ENCODE peak calls at places on chromosomes 1 and 21, in six cellular contexts. One of them, this sample, is unnamed.

GRCh38 chr1:196071452-196071851 is 536.8 kb downstream of the KCNT2 start:
- DNase-seq in Karpas-422: no peak
- DNase-seq in GM23248: no peak
- DNase-seq in OCI-LY7: no peak
- DNase-seq in A549: no peak
- DNase-seq in H9: no peak
- DNase-seq in this sample: no peak

GRCh38 chr1:94384485-94385353 is 33.5 kb upstream of the ABCD3 start:
- DNase-seq in Karpas-422: no peak
- DNase-seq in GM23248: no peak
- DNase-seq in OCI-LY7: peak
- DNase-seq in A549: peak
- DNase-seq in H9: no peak
- DNase-seq in this sample: no peak

GRCh38 chr1:35763211-35763610 is 6.6 kb downstream of the CLSPN start:
- DNase-seq in Karpas-422: no peak
- DNase-seq in GM23248: no peak
- DNase-seq in OCI-LY7: no peak
- DNase-seq in A549: no peak
- DNase-seq in H9: no peak
- DNase-seq in this sample: no peak

GRCh38 chr1:68339505-68339904 is 107.2 kb upstream of the WLS start:
- DNase-seq in Karpas-422: no peak
- DNase-seq in GM23248: peak
- DNase-seq in OCI-LY7: no peak
- DNase-seq in A549: no peak
- DNase-seq in H9: no peak
- DNase-seq in this sample: peak

GRCh38 chr1:227885135-227885647 is 62.5 kb downstream of the WNT9A start:
- DNase-seq in Karpas-422: peak
- DNase-seq in GM23248: no peak
- DNase-seq in OCI-LY7: no peak
- DNase-seq in A549: no peak
- DNase-seq in H9: no peak
- DNase-seq in this sample: no peak

GRCh38 chr1:150558761-150559626 is 9.8 kb downstream of the ADAMTSL4 start:
- DNase-seq in Karpas-422: no peak
- DNase-seq in GM23248: peak
- DNase-seq in OCI-LY7: no peak
- DNase-seq in A549: no peak
- DNase-seq in H9: peak
- DNase-seq in this sample: no peak

GRCh38 chr1:185108324-185108723 is 48.4 kb downstream of the TRMT1L start:
- DNase-seq in Karpas-422: peak
- DNase-seq in GM23248: peak
- DNase-seq in OCI-LY7: peak
- DNase-seq in A549: peak
- DNase-seq in H9: no peak
- DNase-seq in this sample: no peak

GRCh38 chr1:242185728-242186127 is 186.8 kb upstream of the MAP1LC3C start:
- DNase-seq in Karpas-422: no peak
- DNase-seq in GM23248: no peak
- DNase-seq in OCI-LY7: no peak
- DNase-seq in A549: no peak
- DNase-seq in H9: no peak
- DNase-seq in this sample: no peak

GRCh38 chr21:43686811-43687565 is 27.6 kb downstream of the RRP1B start:
- DNase-seq in Karpas-422: no peak
- DNase-seq in GM23248: no peak
- DNase-seq in OCI-LY7: no peak
- DNase-seq in A549: no peak
- DNase-seq in H9: no peak
- DNase-seq in this sample: no peak

GRCh38 chr1:41672173-41672572 is 187.7 kb upstream of the EDN2 start:
- DNase-seq in Karpas-422: no peak
- DNase-seq in GM23248: peak
- DNase-seq in OCI-LY7: no peak
- DNase-seq in A549: peak
- DNase-seq in H9: no peak
- DNase-seq in this sample: peak

GRCh38 chr1:151458936-151459330 is 361 bp downstream of the POGZ start:
- DNase-seq in Karpas-422: peak
- DNase-seq in GM23248: peak
- DNase-seq in OCI-LY7: peak
- DNase-seq in A549: peak
- DNase-seq in H9: peak
- DNase-seq in this sample: peak

GRCh38 chr1:81679972-81680371 is 120.8 kb upstream of the ADGRL2 start:
- DNase-seq in Karpas-422: no peak
- DNase-seq in GM23248: peak
- DNase-seq in OCI-LY7: no peak
- DNase-seq in A549: no peak
- DNase-seq in H9: no peak
- DNase-seq in this sample: no peak

GRCh38 chr1:206809504-206810084 is 37.3 kb upstream of the IL10 start:
- DNase-seq in Karpas-422: peak
- DNase-seq in GM23248: peak
- DNase-seq in OCI-LY7: peak
- DNase-seq in A549: peak
- DNase-seq in H9: no peak
- DNase-seq in this sample: peak

GRCh38 chr1:157170677-157171515 is 32.7 kb upstream of the ETV3 start:
- DNase-seq in Karpas-422: peak
- DNase-seq in GM23248: peak
- DNase-seq in OCI-LY7: peak
- DNase-seq in A549: peak
- DNase-seq in H9: peak
- DNase-seq in this sample: peak

GRCh38 chr1:209354111-209354839 is 229.2 kb upstream of the CAMK1G start:
- DNase-seq in Karpas-422: peak
- DNase-seq in GM23248: peak
- DNase-seq in OCI-LY7: peak
- DNase-seq in A549: peak
- DNase-seq in H9: peak
- DNase-seq in this sample: peak

GRCh38 chr1:209353097-209353496 is 230.4 kb upstream of the CAMK1G start:
- DNase-seq in Karpas-422: no peak
- DNase-seq in GM23248: no peak
- DNase-seq in OCI-LY7: no peak
- DNase-seq in A549: no peak
- DNase-seq in H9: no peak
- DNase-seq in this sample: no peak

GRCh38 chr1:209356909-209357498 is 226.5 kb upstream of the CAMK1G start:
- DNase-seq in Karpas-422: no peak
- DNase-seq in GM23248: no peak
- DNase-seq in OCI-LY7: no peak
- DNase-seq in A549: no peak
- DNase-seq in H9: no peak
- DNase-seq in this sample: no peak

GRCh38 chr1:209354840-209355165 is 228.7 kb upstream of the CAMK1G start:
- DNase-seq in Karpas-422: no peak
- DNase-seq in GM23248: no peak
- DNase-seq in OCI-LY7: no peak
- DNase-seq in A549: no peak
- DNase-seq in H9: no peak
- DNase-seq in this sample: no peak

GRCh38 chr1:209355415-209355814 is 228.1 kb upstream of the CAMK1G start:
- DNase-seq in Karpas-422: no peak
- DNase-seq in GM23248: no peak
- DNase-seq in OCI-LY7: no peak
- DNase-seq in A549: no peak
- DNase-seq in H9: no peak
- DNase-seq in this sample: peak
- H3K4me2 ChIP-seq in Karpas-422: no peak
- H3K4me2 ChIP-seq in GM23248: no peak
- H3K4me2 ChIP-seq in OCI-LY7: no peak
- H3K4me2 ChIP-seq in A549: no peak
- H3K4me2 ChIP-seq in H9: no peak
- H3K4me2 ChIP-seq in this sample: peak

GRCh38 chr1:205301842-205302588 is 19.5 kb downstream of the NUAK2 start:
- DNase-seq in Karpas-422: no peak
- DNase-seq in GM23248: peak
- DNase-seq in OCI-LY7: peak
- DNase-seq in A549: peak
- DNase-seq in H9: no peak
- DNase-seq in this sample: no peak
- H3K4me2 ChIP-seq in Karpas-422: peak
- H3K4me2 ChIP-seq in GM23248: peak
- H3K4me2 ChIP-seq in OCI-LY7: peak
- H3K4me2 ChIP-seq in A549: peak
- H3K4me2 ChIP-seq in H9: peak
- H3K4me2 ChIP-seq in this sample: no peak

DNA sequence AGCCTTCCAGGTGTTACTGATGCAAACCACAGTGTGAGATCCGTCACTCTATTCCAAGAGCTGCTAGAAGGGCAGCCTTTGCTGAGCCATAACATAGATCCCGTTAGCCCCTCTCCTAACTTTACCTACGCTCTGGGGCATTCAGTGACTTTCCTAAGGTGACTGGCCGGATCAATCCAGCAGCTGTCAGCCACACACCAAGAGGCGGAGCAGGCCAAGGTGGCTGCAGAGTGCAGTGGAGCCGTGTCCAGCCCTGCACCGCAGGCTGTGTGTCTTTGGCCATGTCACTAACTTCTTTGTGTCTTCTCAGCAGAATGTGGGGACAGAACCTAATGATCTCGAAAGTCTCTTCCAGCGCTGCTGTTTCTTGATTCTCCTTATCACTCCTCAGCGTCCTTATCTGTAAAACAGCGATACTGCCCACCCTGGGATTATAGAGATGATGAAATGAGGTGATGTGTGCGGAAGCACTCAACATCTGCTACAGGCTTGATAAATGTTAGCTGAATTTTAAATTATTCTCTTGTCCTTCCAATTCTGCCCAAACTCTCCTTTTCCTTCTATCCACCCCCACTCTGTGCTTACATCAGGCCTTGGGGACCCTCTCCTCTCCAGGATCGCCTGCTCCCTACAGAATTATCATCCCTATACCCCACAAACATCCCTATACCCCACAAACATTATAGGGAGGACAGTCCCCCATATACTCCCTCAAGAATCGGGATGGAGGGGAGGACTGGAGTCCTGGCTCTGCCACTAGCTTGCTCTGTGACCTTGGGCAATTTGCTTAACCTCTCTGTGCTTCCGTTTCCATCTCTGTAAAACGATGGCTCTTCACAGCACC is 25.8 kb upstream of the LRRN2 start:
- DNase-seq in Karpas-422: no peak
- DNase-seq in GM23248: no peak
- DNase-seq in OCI-LY7: no peak
- DNase-seq in A549: no peak
- DNase-seq in H9: peak
- DNase-seq in this sample: no peak
- H3K4me2 ChIP-seq in Karpas-422: no peak
- H3K4me2 ChIP-seq in GM23248: no peak
- H3K4me2 ChIP-seq in OCI-LY7: peak
- H3K4me2 ChIP-seq in A549: no peak
- H3K4me2 ChIP-seq in H9: peak
- H3K4me2 ChIP-seq in this sample: no peak

DNA sequence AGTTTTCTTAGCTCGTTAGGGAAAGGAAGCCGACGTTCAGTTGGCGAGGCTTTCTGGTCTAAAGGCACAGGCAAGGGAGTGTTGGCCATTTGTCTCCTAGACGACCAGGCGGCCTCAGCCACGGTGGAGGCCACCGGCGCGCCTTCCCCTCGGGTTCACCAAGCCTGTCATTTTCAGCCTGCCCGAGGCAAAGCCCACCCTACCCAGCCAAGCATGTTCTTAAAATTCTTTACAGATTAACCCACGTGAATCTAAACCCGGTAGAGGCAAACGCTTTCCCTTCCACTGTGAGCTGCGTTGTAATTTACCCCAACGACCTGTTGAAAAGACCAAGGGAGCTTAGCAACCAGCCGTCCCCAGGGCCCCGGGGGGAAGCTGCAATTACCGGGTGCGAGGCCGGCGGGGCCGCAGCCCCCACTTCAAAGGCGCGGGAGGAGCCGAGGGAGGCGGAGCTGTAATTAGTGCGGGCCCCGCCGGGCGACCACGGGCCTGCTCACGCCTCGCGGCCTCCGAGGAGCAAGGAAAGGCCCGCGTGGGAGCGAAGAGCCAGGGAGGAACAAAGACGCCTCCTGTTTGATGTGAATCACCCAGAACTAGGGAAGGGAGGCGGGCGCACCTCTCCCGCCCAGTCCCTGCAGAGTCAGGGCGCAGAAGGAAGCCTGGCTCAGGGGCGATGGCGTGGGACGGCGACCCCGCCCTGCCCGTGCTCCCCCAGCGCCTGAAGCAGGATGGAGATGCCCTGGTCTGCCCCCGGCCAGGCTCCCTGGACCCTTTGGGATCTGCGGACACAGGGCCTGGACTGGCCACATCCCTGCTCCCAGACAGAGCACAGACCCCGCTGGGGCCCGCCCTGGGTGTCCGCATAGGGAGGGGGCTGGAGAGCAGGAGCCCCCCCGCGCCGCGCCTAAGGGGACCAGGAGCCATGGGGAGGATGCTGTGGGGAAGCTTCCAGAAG is 12.1 kb upstream of the TSPEAR start:
- DNase-seq in Karpas-422: no peak
- DNase-seq in GM23248: peak
- DNase-seq in OCI-LY7: no peak
- DNase-seq in A549: no peak
- DNase-seq in H9: peak
- DNase-seq in this sample: peak
- H3K4me2 ChIP-seq in Karpas-422: no peak
- H3K4me2 ChIP-seq in GM23248: no peak
- H3K4me2 ChIP-seq in OCI-LY7: no peak
- H3K4me2 ChIP-seq in A549: no peak
- H3K4me2 ChIP-seq in H9: peak
- H3K4me2 ChIP-seq in this sample: peak

GRCh38 chr1:239011382-239011781 is 375.0 kb upstream of the CHRM3 start:
- DNase-seq in Karpas-422: no peak
- DNase-seq in GM23248: no peak
- DNase-seq in OCI-LY7: no peak
- DNase-seq in A549: no peak
- DNase-seq in H9: no peak
- DNase-seq in this sample: no peak

GRCh38 chr1:239016337-239016736 is 370.0 kb upstream of the CHRM3 start:
- DNase-seq in Karpas-422: no peak
- DNase-seq in GM23248: no peak
- DNase-seq in OCI-LY7: no peak
- DNase-seq in A549: no peak
- DNase-seq in H9: no peak
- DNase-seq in this sample: no peak
- H3K4me2 ChIP-seq in Karpas-422: no peak
- H3K4me2 ChIP-seq in GM23248: no peak
- H3K4me2 ChIP-seq in OCI-LY7: no peak
- H3K4me2 ChIP-seq in A549: no peak
- H3K4me2 ChIP-seq in H9: no peak
- H3K4me2 ChIP-seq in this sample: no peak

GRCh38 chr1:24971539-24971938 is 41.5 kb upstream of the RUNX3 start:
- DNase-seq in Karpas-422: no peak
- DNase-seq in GM23248: no peak
- DNase-seq in OCI-LY7: no peak
- DNase-seq in A549: no peak
- DNase-seq in H9: no peak
- DNase-seq in this sample: no peak
- H3K4me2 ChIP-seq in Karpas-422: no peak
- H3K4me2 ChIP-seq in GM23248: no peak
- H3K4me2 ChIP-seq in OCI-LY7: no peak
- H3K4me2 ChIP-seq in A549: no peak
- H3K4me2 ChIP-seq in H9: no peak
- H3K4me2 ChIP-seq in this sample: no peak